ENCODE peak calls at places on chromosome 19, in five cellular contexts. S is RWPE2, P is osteoblast, N is GM06990, U is AG04450. H is an unnamed sample.

GRCh38 chr19:43799502-43800142 is 2.6 kb downstream of the LYPD5 start:
- DNase-seq in P (no peak), S (no peak), N (no peak), U (no peak), H (no peak)

GRCh38 chr19:30567535-30568232 is 195.5 kb downstream of the ZNF536 start:
- DNase-seq in S (no peak), P (no peak), N (no peak), U (no peak), H (no peak)

GRCh38 chr19:19652482-19653295 is 9.2 kb upstream of the GMIP start:
- DNase-seq in U (no peak), S (no peak), P (peak; percentile 84), N (no peak), H (no peak)

GRCh38 chr19:17211547-17212446 is 3.4 kb upstream of the USE1 start:
- DNase-seq in P (peak; percentile 38), S (no peak), N (no peak), U (no peak), H (no peak)

GRCh38 chr19:6478815-6479214 is 2.8 kb downstream of the DENND1C start:
- DNase-seq in U (no peak), P (peak; percentile 8), S (no peak), N (no peak), H (no peak)

GRCh38 chr19:39408392-39409206 is 2.0 kb downstream of the ZFP36 start:
- DNase-seq in U (no peak), S (no peak), P (peak; percentile 87), N (no peak), H (no peak)

GRCh38 chr19:55344444-55344843 is 4.8 kb downstream of the KMT5C start:
- DNase-seq in U (no peak), S (peak; percentile 85), N (no peak), P (peak; percentile 89), H (no peak)

GRCh38 chr19:48443731-48444128 is 2.1 kb upstream of the GRWD1 start:
- DNase-seq in N (no peak), S (no peak), P (peak; percentile 77), U (no peak), H (peak; percentile 56)

GRCh38 chr19:3589439-3589838 is 4.2 kb downstream of the GIPC3 start:
- DNase-seq in S (no peak), U (no peak), N (no peak), P (no peak), H (no peak)

GRCh38 chr19:57434386-57435061 is 601 bp upstream of the ZNF749 start:
- DNase-seq in P (peak; percentile 1), S (no peak), N (no peak), U (no peak), H (no peak)

GRCh38 chr19:45901432-45901903 is 945 bp downstream of the MYPOP start:
- DNase-seq in S (no peak), P (peak; percentile 78), U (no peak), N (no peak), H (peak; percentile 61)

GRCh38 chr19:7272856-7273578 is 21.2 kb downstream of the INSR start:
- DNase-seq in N (peak; percentile 34), U (no peak), S (no peak), P (no peak), H (peak; percentile 69)

GRCh38 chr19:23054456-23054855 is 51.5 kb upstream of the ZNF728 start:
- DNase-seq in P (no peak), N (no peak), U (no peak), S (no peak), H (no peak)

GRCh38 chr19:33506498-33506897 is 15.1 kb downstream of the PEPD start:
- DNase-seq in N (no peak), P (peak; percentile 29), S (no peak), U (no peak), H (no peak)

GRCh38 chr19:18131841-18132596 is 20.9 kb upstream of the PIK3R2 start:
- DNase-seq in P (peak; percentile 81), S (no peak), U (no peak), N (no peak), H (no peak)

GRCh38 chr19:45100797-45101196 is 7.8 kb downstream of the PPP1R37 start:
- DNase-seq in S (no peak), N (no peak), U (no peak), P (no peak), H (no peak)

GRCh38 chr19:30898353-30899103 is 450.7 kb downstream of the TSHZ3 start:
- DNase-seq in P (no peak), S (no peak), U (no peak), N (no peak), H (no peak)

GRCh38 chr19:35120898-35121297 is 5.3 kb downstream of the FXYD3 start:
- DNase-seq in S (no peak), N (no peak), P (peak; percentile 95), U (no peak), H (no peak)

GRCh38 chr19:13122980-13123957 is 5.2 kb downstream of the NACC1 start:
- DNase-seq in N (no peak), P (peak; percentile 29), U (no peak), S (no peak), H (no peak)

GRCh38 chr19:13128583-13128982 is 10.5 kb downstream of the NACC1 start:
- DNase-seq in P (peak; percentile 46), N (no peak), S (no peak), U (no peak), H (no peak)

GRCh38 chr19:13129384-13129783 is 11.3 kb downstream of the NACC1 start:
- DNase-seq in S (no peak), U (no peak), N (no peak), P (peak; percentile 52), H (no peak)

GRCh38 chr19:13127811-13128575 is 9.9 kb downstream of the NACC1 start:
- DNase-seq in U (no peak), N (no peak), S (no peak), P (peak; percentile 49), H (no peak)

DNA sequence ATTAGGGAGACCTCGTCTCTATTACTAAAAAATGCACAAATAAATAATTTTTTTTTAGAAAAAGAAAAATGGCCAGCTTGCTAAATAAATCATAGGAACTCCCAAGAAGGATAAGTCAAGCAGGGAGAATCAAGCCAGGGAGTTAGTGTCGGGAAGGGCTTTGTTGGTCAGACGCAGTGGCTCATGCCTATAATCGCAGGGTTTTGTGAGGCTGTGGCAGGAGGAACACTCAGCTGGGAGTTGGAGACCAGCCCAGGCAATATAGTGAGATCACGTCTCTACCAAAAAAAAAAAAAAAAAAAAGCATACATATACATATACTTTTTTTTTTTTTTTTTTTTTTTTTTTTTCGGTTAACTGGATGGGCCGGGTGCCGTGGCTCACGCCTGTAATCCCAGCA is 9.0 kb downstream of the NACC1 start:
- DNase-seq in P (peak; percentile 53), S (no peak), U (no peak), N (no peak), H (no peak)
- TF ChIP-seq CTCF in P (no peak), S (no peak), U (no peak), N (no peak), H (no peak)

GRCh38 chr19:42098781-42099180 is 22.8 kb downstream of the ZNF574 start:
- DNase-seq in P (peak; percentile 14), S (no peak), U (no peak), N (no peak), H (no peak)

GRCh38 chr19:42097461-42097860 is 21.5 kb downstream of the ZNF574 start:
- DNase-seq in N (no peak), P (no peak), U (no peak), S (no peak), H (no peak)

GRCh38 chr19:42095142-42095813 is 19.3 kb downstream of the ZNF574 start:
- DNase-seq in U (no peak), P (peak; percentile 35), S (no peak), N (no peak), H (no peak)

GRCh38 chr19:42095814-42096230 is 19.9 kb downstream of the ZNF574 start:
- DNase-seq in S (peak; percentile 64), N (no peak), U (no peak), P (peak; percentile 48), H (no peak)

DNA sequence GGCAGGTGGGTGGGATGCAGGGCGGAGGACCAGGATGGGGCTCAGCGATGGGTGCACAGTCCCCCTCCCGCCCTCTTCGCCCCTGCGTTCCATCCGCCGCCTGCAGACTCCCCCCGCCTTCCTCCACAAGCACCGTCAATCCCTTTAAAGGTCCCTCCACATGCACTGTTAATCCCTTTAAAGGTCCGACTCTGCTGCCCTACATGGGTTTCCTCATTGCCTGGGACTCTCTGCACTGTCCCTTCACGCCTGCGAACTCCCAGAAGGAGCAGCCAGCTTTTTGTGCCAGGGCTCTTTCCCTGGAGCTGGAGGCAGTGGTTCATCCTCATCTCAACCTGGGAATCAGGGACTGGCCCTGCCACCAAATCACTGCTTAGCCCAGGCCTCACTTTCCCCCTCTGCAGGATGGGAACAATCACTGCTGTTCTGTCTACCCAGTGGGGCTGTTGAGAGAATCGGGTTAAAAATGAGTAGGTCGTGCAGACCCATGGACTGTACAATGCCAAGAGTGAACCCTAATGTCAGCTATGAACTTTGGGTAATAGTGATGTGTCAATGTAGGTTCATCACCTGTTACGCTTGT is 20.4 kb downstream of the ZNF574 start:
- DNase-seq in N (no peak), U (no peak), P (peak; percentile 83), S (no peak), H (no peak)
- TF ChIP-seq CTCF in N (no peak), U (no peak), P (no peak), S (no peak), H (no peak)

GRCh38 chr19:50793558-50794065 is 3.4 kb downstream of the ACP4 start:
- DNase-seq in U (no peak), S (no peak), P (peak; percentile 55), N (peak; percentile 46), H (no peak)

GRCh38 chr19:50795665-50796073 is 5.5 kb downstream of the ACP4 start:
- DNase-seq in S (no peak), U (no peak), N (peak; percentile 37), P (no peak), H (no peak)

GRCh38 chr19:50794074-50794777 is 4.0 kb downstream of the ACP4 start:
- DNase-seq in P (peak; percentile 86), S (no peak), N (no peak), U (no peak), H (peak; percentile 80)

GRCh38 chr19:50796128-50796633 is 6.0 kb downstream of the ACP4 start:
- DNase-seq in U (no peak), P (peak; percentile 77), N (peak; percentile 31), S (no peak), H (no peak)

GRCh38 chr19:50794778-50795664 is 4.8 kb downstream of the ACP4 start:
- DNase-seq in N (peak; percentile 75), U (no peak), S (no peak), P (peak; percentile 84), H (no peak)
- TF ChIP-seq CTCF in N (peak; percentile 49), U (peak; percentile 28), S (peak; percentile 11), P (peak; percentile 12), H (no peak)

DNA sequence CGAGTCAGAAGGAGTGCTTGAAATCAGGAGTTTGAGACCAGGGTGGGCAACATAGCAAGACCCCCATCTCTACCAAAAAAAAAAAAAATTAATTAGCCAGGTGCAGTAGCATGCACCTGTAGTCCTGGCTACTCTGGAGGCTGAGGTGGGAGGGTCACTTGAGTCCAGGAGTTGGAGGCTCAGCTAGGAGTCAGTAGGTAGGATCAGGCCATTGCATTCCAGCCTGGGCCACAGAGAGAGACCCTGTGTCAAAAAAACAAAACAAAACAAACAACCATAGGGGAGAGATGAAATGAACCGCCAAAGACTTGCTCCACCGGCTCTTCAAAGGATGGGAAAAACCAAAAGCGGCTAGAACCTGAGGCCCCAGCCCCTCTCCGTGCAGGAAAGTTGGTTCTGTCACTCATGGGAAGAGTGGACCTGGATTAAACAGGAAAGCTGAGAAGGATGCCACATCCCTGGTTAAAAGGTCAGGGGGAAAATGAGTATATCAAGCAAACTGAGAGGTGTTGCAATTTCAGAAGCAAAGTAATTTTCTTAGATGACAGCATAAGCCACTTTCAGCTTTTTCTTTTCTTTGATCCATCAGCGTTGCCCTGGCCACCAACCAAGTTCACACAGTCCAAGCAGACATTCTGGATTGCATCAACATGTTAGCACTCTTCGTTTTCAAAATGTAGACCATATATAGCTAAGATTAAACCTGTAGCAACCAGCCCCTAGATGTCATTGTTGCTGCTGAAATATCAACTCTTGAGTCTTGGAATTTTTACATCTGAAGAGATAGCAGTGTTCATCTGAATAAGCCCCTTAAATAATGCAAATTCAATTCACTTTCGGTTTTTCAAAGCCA is 8.9 kb upstream of the ZNF507 start:
- DNase-seq in S (no peak), U (no peak), P (peak; percentile 88), N (no peak), H (no peak)
- TF ChIP-seq CTCF in S (peak; percentile 33), U (peak; percentile 37), P (peak; percentile 29), N (no peak), H (no peak)